ENCODE peak calls at places on chromosomes 7 and 10, in ten cellular contexts. F is BJ, B is endothelial cell, O is mesothelial cell of epicardium, V is A549, P is esophagus squamous epithelium, J is AG04450, C is neural crest cell, D is astrocyte of the spinal cord, S is heart right ventricle. Q is an unnamed sample.

GRCh38 chr7:3028767-3029111 is 14.9 kb downstream of the CARD11 start:
- DNase-seq in F (no peak), B (no peak), O (no peak), V (no peak), P (no peak), J (no peak), C (no peak), D (no peak), S (no peak), Q (no peak)

GRCh38 chr10:86538547-86538946 is 17.0 kb upstream of the WAPL start:
- DNase-seq in F (no peak), B (no peak), O (no peak), V (no peak), P (no peak), J (no peak), C (no peak), D (no peak), S (peak), Q (no peak)

GRCh38 chr7:74083928-74084721 is 521 bp downstream of the LIMK1 start:
- DNase-seq in F (no peak), B (peak), O (peak), V (peak), P (no peak), J (no peak), C (peak), D (peak), S (no peak), Q (peak)

GRCh38 chr10:112388548-112388947 is 14.6 kb downstream of the ACSL5 start:
- DNase-seq in F (no peak), B (no peak), O (no peak), V (no peak), P (no peak), J (no peak), C (no peak), D (no peak), S (no peak), Q (no peak)

GRCh38 chr7:107882766-107883165 is 8.2 kb upstream of the DLD start:
- DNase-seq in F (no peak), B (no peak), O (no peak), V (no peak), P (no peak), J (no peak), C (no peak), D (no peak), S (no peak), Q (no peak)

GRCh38 chr10:99906470-99906869 is 103.3 kb downstream of the DNMBP start:
- DNase-seq in F (no peak), B (no peak), O (no peak), V (peak), P (no peak), J (peak), C (no peak), D (peak), S (no peak), Q (no peak)

GRCh38 chr7:26686448-26686981 is 177.9 kb downstream of the SKAP2 start:
- DNase-seq in F (peak), B (peak), O (peak), V (peak), P (no peak), J (peak), C (no peak), D (peak), S (no peak), Q (peak)

GRCh38 chr10:97140284-97140846 is 45.4 kb downstream of the SLIT1 start:
- DNase-seq in F (no peak), B (no peak), O (no peak), V (no peak), P (no peak), J (no peak), C (peak), D (no peak), S (no peak), Q (no peak)

GRCh38 chr10:61232780-61233179 is 220.4 kb downstream of the TMEM26 start:
- DNase-seq in F (no peak), B (no peak), O (no peak), V (no peak), P (no peak), J (no peak), C (no peak), D (no peak), S (no peak), Q (no peak)

GRCh38 chr10:470339-471003 is 219.0 kb downstream of the DIP2C start:
- DNase-seq in F (no peak), B (no peak), O (no peak), V (no peak), P (no peak), J (no peak), C (no peak), D (no peak), S (no peak), Q (no peak)

GRCh38 chr7:51033722-51034530 is 251.2 kb upstream of the GRB10 start:
- DNase-seq in F (no peak), B (no peak), O (no peak), V (no peak), P (no peak), J (no peak), C (no peak), D (no peak), S (no peak), Q (no peak)

GRCh38 chr7:95501261-95501816 is 15.6 kb downstream of the ASB4 start:
- DNase-seq in F (no peak), B (no peak), O (no peak), V (no peak), P (no peak), J (no peak), C (no peak), D (peak), S (no peak), Q (no peak)

GRCh38 chr7:133436014-133436428 is 183.1 kb downstream of the EXOC4 start:
- DNase-seq in F (peak), B (no peak), O (no peak), V (no peak), P (no peak), J (peak), C (no peak), D (peak), S (no peak), Q (no peak)

GRCh38 chr7:142906643-142907042 is 21.1 kb upstream of the TRPV6 start:
- DNase-seq in F (no peak), B (no peak), O (no peak), V (no peak), P (no peak), J (no peak), C (no peak), D (no peak), S (no peak), Q (no peak)

GRCh38 chr7:17069146-17069545 is 187.4 kb upstream of the AGR3 start:
- DNase-seq in F (no peak), B (no peak), O (no peak), V (no peak), P (no peak), J (no peak), C (no peak), D (no peak), S (no peak), Q (no peak)

GRCh38 chr10:97685395-97685958 is 1.6 kb downstream of the AVPI1 start:
- DNase-seq in F (no peak), B (peak), O (peak), V (peak), P (no peak), J (no peak), C (no peak), D (peak), S (no peak), Q (no peak)

GRCh38 chr10:79184141-79184625 is 115.4 kb downstream of the ZMIZ1 start:
- DNase-seq in F (no peak), B (no peak), O (no peak), V (peak), P (no peak), J (no peak), C (no peak), D (peak), S (no peak), Q (no peak)

GRCh38 chr10:27360581-27361172 is 120.1 kb upstream of the ACBD5 start:
- DNase-seq in F (no peak), B (peak), O (peak), V (peak), P (no peak), J (peak), C (peak), D (peak), S (peak), Q (peak)

GRCh38 chr7:111164442-111164841 is 73.5 kb downstream of the LRRN3 start:
- DNase-seq in F (no peak), B (no peak), O (no peak), V (no peak), P (no peak), J (no peak), C (no peak), D (no peak), S (no peak), Q (no peak)

GRCh38 chr7:19066109-19066508 is 51.3 kb downstream of the TWIST1 start:
- DNase-seq in F (no peak), B (no peak), O (no peak), V (no peak), P (no peak), J (no peak), C (no peak), D (no peak), S (no peak), Q (no peak)

GRCh38 chr7:64883113-64883905 is 19.8 kb upstream of the ZNF273 start:
- DNase-seq in F (no peak), B (no peak), O (no peak), V (no peak), P (no peak), J (no peak), C (no peak), D (no peak), S (no peak), Q (no peak)

GRCh38 chr10:124035928-124036558 is 57.4 kb downstream of the CHST15 start:
- DNase-seq in F (no peak), B (no peak), O (no peak), V (peak), P (peak), J (no peak), C (no peak), D (peak), S (no peak), Q (no peak)

GRCh38 chr7:157522954-157523353 is 186.2 kb downstream of the DNAJB6 start:
- DNase-seq in F (no peak), B (no peak), O (no peak), V (no peak), P (no peak), J (no peak), C (no peak), D (no peak), S (no peak), Q (no peak)

GRCh38 chr10:273088-273487 is 137.8 kb downstream of the ZMYND11 start:
- DNase-seq in F (no peak), B (no peak), O (no peak), V (no peak), P (no peak), J (no peak), C (no peak), D (no peak), S (no peak), Q (no peak)

GRCh38 chr10:98404571-98405396 is 10.2 kb downstream of the PYROXD2 start:
- DNase-seq in F (peak), B (no peak), O (no peak), V (peak), P (no peak), J (no peak), C (no peak), D (peak), S (no peak), Q (no peak)

GRCh38 chr7:150450491-150450992 is at the start of gene GIMAP8:
- DNase-seq in F (no peak), B (peak), O (no peak), V (no peak), P (peak), J (no peak), C (no peak), D (no peak), S (peak), Q (no peak)

GRCh38 chr10:7409732-7410168 is 1.1 kb downstream of the SFMBT2 start:
- DNase-seq in F (no peak), B (peak), O (no peak), V (peak), P (no peak), J (no peak), C (peak), D (peak), S (peak), Q (peak)

GRCh38 chr7:130960208-130960988 is 226.4 kb upstream of the KLF14 start:
- DNase-seq in F (peak), B (no peak), O (no peak), V (peak), P (peak), J (peak), C (no peak), D (peak), S (no peak), Q (no peak)

GRCh38 chr7:36677769-36678435 is 46.4 kb downstream of the AOAH start:
- DNase-seq in F (no peak), B (no peak), O (no peak), V (no peak), P (no peak), J (no peak), C (no peak), D (no peak), S (no peak), Q (no peak)

GRCh38 chr7:1897076-1897860 is 227.2 kb downstream of the ELFN1 start:
- DNase-seq in F (no peak), B (no peak), O (no peak), V (no peak), P (no peak), J (no peak), C (no peak), D (peak), S (no peak), Q (peak)

GRCh38 chr10:18418579-18419210 is 232.7 kb downstream of the NSUN6 start:
- DNase-seq in F (no peak), B (no peak), O (no peak), V (no peak), P (no peak), J (peak), C (no peak), D (no peak), S (no peak), Q (no peak)

GRCh38 chr7:42407828-42408227 is 170.8 kb upstream of the GLI3 start:
- DNase-seq in F (no peak), B (no peak), O (no peak), V (no peak), P (no peak), J (no peak), C (no peak), D (no peak), S (no peak), Q (no peak)

GRCh38 chr10:111208951-111209350 is 132.1 kb downstream of the ADRA2A start:
- DNase-seq in F (no peak), B (no peak), O (no peak), V (no peak), P (no peak), J (no peak), C (no peak), D (no peak), S (no peak), Q (no peak)

GRCh38 chr10:111204880-111205279 is 128.1 kb downstream of the ADRA2A start:
- DNase-seq in F (no peak), B (no peak), O (no peak), V (no peak), P (no peak), J (no peak), C (no peak), D (no peak), S (no peak), Q (no peak)

GRCh38 chr10:111206521-111206920 is 129.7 kb downstream of the ADRA2A start:
- DNase-seq in F (no peak), B (no peak), O (no peak), V (no peak), P (no peak), J (no peak), C (no peak), D (no peak), S (no peak), Q (no peak)

GRCh38 chr10:111209666-111210065 is 132.8 kb downstream of the ADRA2A start:
- DNase-seq in F (peak), B (no peak), O (no peak), V (no peak), P (no peak), J (no peak), C (no peak), D (no peak), S (no peak), Q (no peak)

DNA sequence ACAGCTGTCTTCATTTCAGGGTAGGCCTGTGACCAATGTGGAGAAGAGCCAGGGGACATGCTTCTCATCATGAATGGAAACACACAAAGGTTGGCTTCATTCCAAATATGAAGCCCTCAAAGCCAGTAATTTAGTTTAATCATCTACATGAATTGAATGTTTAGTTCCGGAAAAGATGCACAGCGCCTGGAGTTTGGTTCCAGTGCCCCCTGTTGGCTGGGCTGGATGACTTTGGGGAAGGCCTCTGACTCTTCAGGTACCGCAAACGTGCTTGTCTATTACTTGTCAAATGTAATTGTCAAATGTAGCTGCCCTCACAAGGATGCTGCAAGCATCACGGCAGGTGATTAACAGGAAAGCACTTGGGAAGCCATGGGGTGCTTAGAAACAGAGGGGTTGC is 130.7 kb downstream of the ADRA2A start:
- DNase-seq in F (no peak), B (no peak), O (no peak), V (no peak), P (no peak), J (no peak), C (no peak), D (no peak), S (no peak), Q (no peak)
- TF ChIP-seq CTCF in F (no peak), B (no peak), O (no peak), V (no peak), P (peak), J (peak), C (no peak), D (no peak), S (peak), Q (no peak)

DNA sequence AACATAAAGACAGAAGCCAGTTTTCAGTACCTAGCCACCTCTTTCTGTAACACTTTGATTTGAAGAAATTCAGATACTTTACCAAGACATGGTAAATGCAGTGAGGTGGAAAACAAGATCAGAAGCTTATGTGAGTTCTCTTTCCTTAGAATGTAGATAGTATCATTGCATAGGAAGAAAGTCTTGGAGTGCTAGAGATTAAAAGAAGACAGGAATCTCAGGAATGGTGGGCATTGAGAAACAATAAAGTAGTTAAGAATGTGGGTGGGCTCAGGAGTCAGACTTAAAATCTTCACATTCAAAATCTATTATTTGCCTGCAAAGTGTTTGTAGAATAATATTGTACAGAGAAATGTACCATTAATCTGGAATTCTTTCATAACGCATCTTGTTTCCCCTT is 58.9 kb downstream of the POLL start:
- DNase-seq in F (no peak), B (no peak), O (no peak), V (no peak), P (no peak), J (no peak), C (no peak), D (no peak), S (no peak), Q (no peak)
- TF ChIP-seq CTCF in F (no peak), B (no peak), O (no peak), V (no peak), P (no peak), J (no peak), C (no peak), D (no peak), S (no peak), Q (no peak)

DNA sequence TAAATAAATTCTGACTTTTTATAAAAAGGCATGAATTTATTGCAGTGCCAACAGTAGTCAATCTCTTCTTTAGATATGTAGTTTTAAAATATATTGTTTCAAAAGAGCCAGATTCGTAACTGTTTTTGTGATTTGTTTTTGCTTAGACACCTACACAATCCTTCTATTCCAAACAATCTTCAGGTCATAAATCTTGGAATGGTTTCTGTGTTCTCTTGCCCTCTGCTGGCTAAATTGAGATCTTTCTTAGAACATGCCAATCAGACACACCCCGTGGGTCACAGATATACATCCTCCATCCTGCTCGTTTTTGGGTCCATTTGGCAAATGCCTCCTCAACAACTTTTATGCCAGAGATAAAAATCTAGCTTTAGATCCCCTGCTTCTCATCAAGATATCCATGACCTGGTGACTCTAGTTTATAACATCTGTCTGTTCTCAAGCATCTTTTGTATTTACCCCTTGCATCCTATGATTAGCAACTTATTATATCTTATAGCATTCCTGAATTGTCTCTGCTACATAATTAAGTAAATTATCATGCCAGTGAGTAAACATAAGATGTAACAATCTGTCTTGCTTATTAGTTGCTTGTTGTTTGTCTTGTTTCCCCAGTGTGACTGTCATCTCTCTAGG is 35.3 kb upstream of the IFRD1 start:
- DNase-seq in F (no peak), B (peak), O (no peak), V (peak), P (no peak), J (no peak), C (no peak), D (no peak), S (no peak), Q (no peak)
- TF ChIP-seq CTCF in F (peak), B (peak), O (peak), V (peak), P (peak), J (peak), C (peak), D (peak), S (peak), Q (peak)

DNA sequence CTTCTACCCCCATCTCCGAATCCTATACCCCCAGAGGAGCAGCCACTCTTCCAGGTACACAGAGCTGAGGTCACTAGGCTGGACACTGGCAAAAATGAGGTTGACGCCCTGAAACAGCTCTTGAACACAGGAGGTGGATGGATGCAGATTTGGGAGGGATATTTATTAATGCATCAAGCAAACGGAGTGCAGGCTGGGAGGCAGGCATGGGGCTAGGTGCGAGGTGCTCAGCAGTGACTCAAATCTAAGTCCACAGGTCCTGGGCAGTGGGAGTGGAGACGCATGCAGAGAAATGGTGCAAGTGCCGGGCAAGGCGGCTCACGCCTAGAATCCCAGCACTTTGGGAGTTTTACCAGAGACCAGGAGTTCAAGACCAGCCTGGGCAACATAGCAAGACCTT is 11.0 kb downstream of the GUSB start:
- DNase-seq in F (no peak), B (no peak), O (no peak), V (no peak), P (no peak), J (no peak), C (no peak), D (no peak), S (no peak), Q (no peak)
- TF ChIP-seq CTCF in F (no peak), B (no peak), O (no peak), V (no peak), P (no peak), J (no peak), C (no peak), D (no peak), S (no peak), Q (no peak)

DNA sequence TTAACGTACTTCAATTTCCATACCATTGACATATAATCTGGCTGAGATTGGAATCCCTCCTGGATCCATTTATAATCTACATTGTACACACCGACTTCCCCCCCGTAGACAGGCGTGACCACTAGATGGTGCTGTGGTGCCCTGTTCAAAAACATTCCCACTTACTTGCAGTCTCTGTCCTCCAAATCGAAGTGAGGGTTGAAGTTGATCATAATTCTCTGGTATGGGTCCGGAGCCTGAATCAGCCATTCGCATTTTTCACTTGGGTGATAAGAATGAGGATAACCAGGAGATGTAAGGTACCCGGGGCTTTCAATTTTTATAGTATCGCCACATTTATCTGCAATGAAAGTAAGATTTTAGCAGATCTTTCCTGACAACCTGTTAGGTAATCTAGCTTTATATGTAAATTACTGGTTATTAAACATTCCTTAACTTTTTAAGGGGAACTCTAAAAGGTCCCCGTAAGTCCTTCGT is 3.9 kb downstream of the NRP1 start:
- DNase-seq in F (no peak), B (peak), O (peak), V (peak), P (no peak), J (peak), C (peak), D (peak), S (peak), Q (peak)
- TF ChIP-seq CTCF in F (peak), B (peak), O (peak), V (peak), P (peak), J (peak), C (peak), D (peak), S (peak), Q (peak)

Q was measured in glutamatergic neuron.